ENCODE peak calls at places on chromosomes 4 and X, in seven cellular contexts. K, Q, W, L, E, X and Z are unnamed samples.
A peak's percentile ranks its signal among the peaks of the same experiment; 100 is the strongest.

GRCh38 chrX:42976729-42977366 is 198.9 kb upstream of the PPP1R2C start:
- DNase-seq in K (peak; percentile 35), Q (no peak), W (no peak), L (peak; percentile 18), E (no peak), X (no peak), Z (peak; percentile 81)

GRCh38 chr4:180542445-180543100 is 1700.6 kb upstream of the TENM3 start:
- DNase-seq in K (no peak), Q (no peak), W (peak; percentile 92), L (peak; percentile 7), E (no peak), X (no peak), Z (no peak)

GRCh38 chrX:136819026-136819425 is 38.3 kb upstream of the ARHGEF6 start:
- DNase-seq in K (no peak), Q (no peak), W (no peak), L (no peak), E (no peak), X (no peak), Z (no peak)

GRCh38 chr4:125891597-125892258 is 577.0 kb downstream of the FAT4 start:
- DNase-seq in K (no peak), Q (no peak), W (peak; percentile 83), L (no peak), E (no peak), X (no peak), Z (no peak)

GRCh38 chrX:132576945-132577344 is 88.1 kb upstream of the MBNL3 start:
- DNase-seq in K (no peak), Q (no peak), W (no peak), L (no peak), E (no peak), X (no peak), Z (no peak)

GRCh38 chrX:119423631-119424030 is 24.5 kb downstream of the SLC25A43 start:
- DNase-seq in K (no peak), Q (no peak), W (no peak), L (no peak), E (no peak), X (no peak), Z (no peak)

GRCh38 chr4:37689353-37689752 is 3.2 kb upstream of the RELL1 start:
- DNase-seq in K (no peak), Q (no peak), W (no peak), L (no peak), E (no peak), X (no peak), Z (no peak)

GRCh38 chrX:11704725-11705495 is 39.2 kb upstream of the ARHGAP6 start:
- DNase-seq in K (no peak), Q (no peak), W (peak; percentile 35), L (no peak), E (no peak), X (no peak), Z (no peak)

GRCh38 chr4:150248181-150248580 is 169.9 kb downstream of the DCLK2 start:
- DNase-seq in K (no peak), Q (no peak), W (no peak), L (no peak), E (no peak), X (no peak), Z (no peak)

GRCh38 chr4:140213736-140214135 is 59.8 kb upstream of the MAML3 start:
- DNase-seq in K (no peak), Q (no peak), W (peak; percentile 37), L (no peak), E (no peak), X (no peak), Z (no peak)

GRCh38 chrX:151710457-151710856 is 5.4 kb upstream of the FATE1 start:
- DNase-seq in K (no peak), Q (no peak), W (no peak), L (no peak), E (no peak), X (no peak), Z (no peak)

GRCh38 chrX:24190500-24191156 is 41.1 kb downstream of the ZFX start:
- DNase-seq in K (no peak), Q (no peak), W (peak; percentile 22), L (peak; percentile 61), E (no peak), X (no peak), Z (peak; percentile 48)

GRCh38 chr4:7498406-7499200 is 63.9 kb upstream of the PSAPL1 start:
- DNase-seq in K (no peak), Q (no peak), W (no peak), L (no peak), E (no peak), X (no peak), Z (no peak)

GRCh38 chr4:13548059-13548983 is 4.0 kb upstream of the NKX3-2 start:
- DNase-seq in K (no peak), Q (no peak), W (peak; percentile 32), L (no peak), E (no peak), X (no peak), Z (no peak)

GRCh38 chr4:113979157-113979972 is at the start of gene ARSJ:
- DNase-seq in K (peak; percentile 63), Q (peak; percentile 73), W (peak; percentile 88), L (peak; percentile 58), E (peak; percentile 63), X (peak; percentile 55), Z (peak; percentile 69)

GRCh38 chr4:76894537-76894936 is 3.4 kb downstream of the SOWAHB start:
- DNase-seq in K (no peak), Q (no peak), W (no peak), L (no peak), E (no peak), X (no peak), Z (no peak)

GRCh38 chrX:66071116-66071515 is 31.2 kb upstream of the VSIG4 start:
- DNase-seq in K (no peak), Q (no peak), W (no peak), L (no peak), E (no peak), X (no peak), Z (no peak)

GRCh38 chr4:183399616-183400015 is 44.8 kb upstream of the CDKN2AIP start:
- DNase-seq in K (no peak), Q (no peak), W (no peak), L (no peak), E (no peak), X (no peak), Z (no peak)

GRCh38 chrX:24396236-24396929 is 35.9 kb downstream of the SUPT20HL1 start:
- DNase-seq in K (no peak), Q (no peak), W (peak; percentile 80), L (no peak), E (no peak), X (no peak), Z (no peak)

GRCh38 chr4:36177946-36178345 is 66.4 kb downstream of the ARAP2 start:
- DNase-seq in K (no peak), Q (no peak), W (peak; percentile 13), L (no peak), E (no peak), X (no peak), Z (no peak)

GRCh38 chrX:20267924-20268701 is 1.4 kb upstream of the RPS6KA3 start:
- DNase-seq in K (peak; percentile 51), Q (peak; percentile 21), W (peak; percentile 25), L (no peak), E (no peak), X (peak; percentile 60), Z (peak; percentile 37)

GRCh38 chr4:173365359-173365996 is 5.3 kb upstream of the SAP30 start:
- DNase-seq in K (peak; percentile 38), Q (no peak), W (no peak), L (no peak), E (no peak), X (no peak), Z (no peak)

GRCh38 chr4:169271692-169272007 is 894 bp upstream of the SH3RF1 start:
- DNase-seq in K (peak; percentile 38), Q (no peak), W (no peak), L (no peak), E (no peak), X (no peak), Z (no peak)

DNA sequence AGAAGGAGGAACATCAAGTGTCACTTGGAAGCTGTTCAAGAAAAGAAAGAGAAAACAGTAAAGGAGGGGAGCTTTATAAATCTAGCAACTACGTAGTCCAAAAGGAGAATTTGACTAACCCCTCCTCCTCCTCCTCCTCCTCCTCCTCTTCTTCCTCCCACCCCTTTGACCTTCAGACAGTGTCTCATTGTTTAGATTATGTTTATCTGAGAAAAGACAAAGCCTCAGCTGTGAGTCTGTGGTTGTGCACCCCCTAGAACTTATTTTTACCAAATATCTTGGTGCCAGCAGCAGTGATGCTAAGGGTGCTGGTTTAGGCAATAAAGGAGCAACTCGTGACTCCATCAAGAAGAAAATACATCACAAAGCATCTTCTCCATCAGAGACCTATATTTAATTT is 68.9 kb upstream of the BMP2K start:
- DNase-seq in K (no peak), Q (no peak), W (no peak), L (no peak), E (no peak), X (no peak), Z (no peak)
- H3K4me3 ChIP-seq in K (no peak overlapping the region), Q (no peak overlapping the region), W (no peak overlapping the region), L (no peak overlapping the region), E (no peak overlapping the region), X (no peak overlapping the region), Z (no peak overlapping the region)

DNA sequence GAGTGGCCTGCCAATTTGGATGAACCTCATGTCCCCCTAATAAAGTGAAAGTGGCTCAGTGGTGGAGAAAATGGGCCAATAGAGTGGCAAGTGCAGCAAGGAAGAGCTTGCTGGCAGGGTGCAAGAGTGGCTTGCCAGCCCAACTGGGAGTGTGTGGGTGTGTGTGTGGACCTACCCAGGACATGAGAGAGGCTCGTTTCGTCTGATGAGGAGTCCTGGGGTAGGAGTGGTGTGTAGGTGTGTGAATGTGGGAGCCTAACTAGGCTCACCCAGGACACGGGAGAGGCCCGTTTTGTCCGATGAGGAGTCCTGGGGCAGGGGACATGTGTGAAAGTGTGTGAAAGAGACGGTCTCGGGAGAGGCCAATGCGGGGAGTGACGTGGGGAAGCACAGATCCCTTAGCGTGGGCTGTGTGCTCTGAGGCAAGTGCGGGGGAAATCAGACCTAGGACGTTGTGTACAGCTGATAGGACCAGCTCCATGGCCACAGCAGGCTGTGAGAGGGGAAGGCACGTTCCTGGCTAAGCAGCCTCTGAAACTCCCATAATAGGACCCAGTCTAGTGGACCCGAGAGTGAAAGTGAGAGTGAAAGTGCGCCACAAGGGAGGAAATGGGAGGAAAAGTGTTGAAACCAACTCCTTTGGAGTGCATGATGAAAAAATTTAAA is 5.3 kb downstream of the GAGE10 start:
- DNase-seq in K (no peak), Q (no peak), W (peak; percentile 8), L (no peak), E (no peak), X (no peak), Z (no peak)
- H3K4me3 ChIP-seq in K (peak overlapping the region; percentile 16), Q (no peak overlapping the region), W (no peak overlapping the region), L (no peak overlapping the region), E (no peak overlapping the region), X (peak overlapping the region; percentile 37), Z (no peak overlapping the region)

DNA sequence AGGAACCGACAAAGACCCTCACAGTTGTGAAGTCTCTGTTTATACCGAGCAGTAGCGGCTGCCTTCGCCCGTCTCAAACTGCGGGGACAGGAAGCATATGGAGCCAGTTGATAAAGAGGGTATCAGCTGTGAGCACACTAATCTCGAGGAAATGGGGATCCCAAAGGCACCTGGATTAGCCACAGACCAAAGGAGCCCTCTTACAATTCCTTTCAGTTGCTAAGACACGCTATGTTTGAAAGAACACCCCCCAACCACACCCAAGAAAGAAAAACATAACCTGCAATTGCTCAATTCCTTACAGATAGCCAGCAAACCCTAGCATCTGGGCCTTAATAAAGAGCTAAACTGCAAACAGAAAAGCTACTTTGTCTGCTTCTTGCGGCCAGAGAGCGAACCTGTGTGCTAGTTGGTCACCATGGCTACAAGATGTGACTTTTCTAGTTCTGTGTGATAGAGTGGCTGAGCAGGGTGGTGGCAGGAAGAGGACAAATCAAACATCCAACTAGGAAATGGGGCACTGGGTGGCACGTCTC is 23.3 kb upstream of the CHRNA9 start:
- DNase-seq in K (no peak), Q (no peak), W (no peak), L (peak; percentile 58), E (no peak), X (no peak), Z (no peak)
- H3K4me3 ChIP-seq in K (no peak overlapping the region), Q (no peak overlapping the region), W (no peak overlapping the region), L (no peak overlapping the region), E (no peak overlapping the region), X (no peak overlapping the region), Z (no peak overlapping the region)

GRCh38 chrX:13085533-13085932 is 41.1 kb upstream of the FAM9C start:
- DNase-seq in K (no peak), Q (no peak), W (no peak), L (no peak), E (no peak), X (no peak), Z (no peak)
- H3K4me3 ChIP-seq in K (no peak overlapping the region), Q (no peak overlapping the region), W (no peak overlapping the region), L (no peak overlapping the region), E (no peak overlapping the region), X (no peak overlapping the region), Z (no peak overlapping the region)